ENCODE peak calls at places on chromosomes 4 and X, in four cellular contexts. One of them, this sample, is unnamed.

GRCh38 chrX:110915120-110915519 is 119.5 kb upstream of the CHRDL1 start:
- DNase-seq in uterus: no peak
- DNase-seq in GM10248: no peak
- DNase-seq in WTC11: no peak
- DNase-seq in this sample: peak; percentile 93

GRCh38 chrX:9352683-9353430 is 112.0 kb upstream of the TBL1X start:
- DNase-seq in GM10248: peak; percentile 45
- DNase-seq in WTC11: no peak
- DNase-seq in uterus: no peak
- DNase-seq in this sample: peak; percentile 92

GRCh38 chr4:119172223-119172622 is 36.6 kb downstream of the MYOZ2 start:
- DNase-seq in GM10248: no peak
- DNase-seq in uterus: no peak
- DNase-seq in WTC11: no peak
- DNase-seq in this sample: peak; percentile 57

GRCh38 chr4:123976285-123976684 is 579.7 kb downstream of the SPRY1 start:
- DNase-seq in uterus: no peak
- DNase-seq in GM10248: no peak
- DNase-seq in WTC11: no peak
- DNase-seq in this sample: peak; percentile 33

GRCh38 chr4:77862478-77863216 is at the start of gene MRPL1:
- DNase-seq in GM10248: peak; percentile 80
- DNase-seq in uterus: peak; percentile 92
- DNase-seq in WTC11: peak; percentile 83
- DNase-seq in this sample: peak; percentile 96

GRCh38 chr4:145882594-145882993 is 56.0 kb downstream of the ZNF827 start:
- DNase-seq in WTC11: no peak
- DNase-seq in GM10248: no peak
- DNase-seq in uterus: no peak
- DNase-seq in this sample: no peak

GRCh38 chrX:123975180-123975579 is 13.7 kb downstream of the STAG2 start:
- DNase-seq in uterus: no peak
- DNase-seq in GM10248: no peak
- DNase-seq in WTC11: no peak
- DNase-seq in this sample: peak; percentile 56

GRCh38 chrX:152479525-152479924 is 28.4 kb upstream of the GABRA3 start:
- DNase-seq in WTC11: no peak
- DNase-seq in uterus: no peak
- DNase-seq in GM10248: no peak
- DNase-seq in this sample: no peak

GRCh38 chr4:36590343-36590742 is 308.9 kb downstream of the DTHD1 start:
- DNase-seq in GM10248: no peak
- DNase-seq in uterus: no peak
- DNase-seq in WTC11: no peak
- DNase-seq in this sample: no peak

GRCh38 chrX:21657318-21658151 is 595 bp downstream of the KLHL34 start:
- DNase-seq in GM10248: no peak
- DNase-seq in WTC11: peak; percentile 11
- DNase-seq in uterus: no peak
- DNase-seq in this sample: no peak

GRCh38 chr4:36053931-36054330 is 190.4 kb downstream of the ARAP2 start:
- DNase-seq in uterus: no peak
- DNase-seq in WTC11: no peak
- DNase-seq in GM10248: no peak
- DNase-seq in this sample: no peak

GRCh38 chr4:30461218-30461617 is 259.0 kb upstream of the PCDH7 start:
- DNase-seq in uterus: no peak
- DNase-seq in WTC11: peak; percentile 40
- DNase-seq in GM10248: peak; percentile 7
- DNase-seq in this sample: no peak

GRCh38 chr4:187565416-187565815 is 430.2 kb upstream of the ZFP42 start:
- DNase-seq in WTC11: peak; percentile 16
- DNase-seq in GM10248: no peak
- DNase-seq in uterus: no peak
- DNase-seq in this sample: no peak

GRCh38 chr4:17376205-17376604 is 135.7 kb downstream of the QDPR start:
- DNase-seq in GM10248: no peak
- DNase-seq in WTC11: no peak
- DNase-seq in uterus: no peak
- DNase-seq in this sample: peak; percentile 69

GRCh38 chr4:125353131-125353530 is 38.4 kb downstream of the FAT4 start:
- DNase-seq in GM10248: no peak
- DNase-seq in uterus: no peak
- DNase-seq in WTC11: no peak
- DNase-seq in this sample: no peak

GRCh38 chr4:137909910-137910309 is 332.2 kb downstream of the SLC7A11 start:
- DNase-seq in uterus: peak; percentile 17
- DNase-seq in GM10248: no peak
- DNase-seq in WTC11: peak; percentile 10
- DNase-seq in this sample: no peak

GRCh38 chr4:3781997-3782930 is 16.1 kb downstream of the ADRA2C start:
- DNase-seq in uterus: no peak
- DNase-seq in GM10248: no peak
- DNase-seq in WTC11: no peak
- DNase-seq in this sample: no peak

GRCh38 chrX:50698944-50699343 is 115.0 kb downstream of the SHROOM4 start:
- DNase-seq in uterus: no peak
- DNase-seq in GM10248: no peak
- DNase-seq in WTC11: no peak
- DNase-seq in this sample: no peak

GRCh38 chr4:38454284-38454683 is 209.7 kb upstream of the KLF3 start:
- DNase-seq in GM10248: no peak
- DNase-seq in uterus: no peak
- DNase-seq in WTC11: no peak
- DNase-seq in this sample: no peak

GRCh38 chrX:81174286-81174685 is 27.4 kb downstream of the HMGN5 start:
- DNase-seq in uterus: no peak
- DNase-seq in WTC11: no peak
- DNase-seq in GM10248: no peak
- DNase-seq in this sample: peak; percentile 32

GRCh38 chr4:77193046-77193445 is 36.0 kb downstream of the CCNG2 start:
- DNase-seq in GM10248: no peak
- DNase-seq in WTC11: no peak
- DNase-seq in uterus: no peak
- DNase-seq in this sample: no peak